ENCODE peak calls at places on chromosome 12, in four cellular contexts. V is activated naive CD8-positive, alpha-beta T cell treated with anti-CD3 and anti-CD28 coated beads, Interleukin-2, amount 10 ng/mL, durations not matched to agents 7 days and 5 days; D is Panc1; L is heart left ventricle. X is an unnamed sample.

GRCh38 chr12:20950248-20950647 is 139.7 kb downstream of the SLCO1B3 start:
- ATAC-seq in V (no peak), L (no peak), D (no peak), X (peak)

GRCh38 chr12:122871851-122872785 is 23.8 kb downstream of the VPS37B start:
- ATAC-seq in V (peak), L (peak), D (peak), X (peak)

GRCh38 chr12:124682425-124683329 is 115.3 kb upstream of the NCOR2 start:
- ATAC-seq in D (no peak), L (no peak), V (no peak), X (peak)

GRCh38 chr12:54475542-54475941 is 2.1 kb upstream of the GTSF1 start:
- ATAC-seq in V (no peak), D (no peak), L (no peak), X (no peak)

GRCh38 chr12:46702581-46703344 is 123.0 kb downstream of the SLC38A4 start:
- ATAC-seq in D (no peak), L (no peak), V (no peak), X (peak)

GRCh38 chr12:49568442-49568776 is 467 bp upstream of the MCRS1 start:
- ATAC-seq in D (peak), L (no peak), V (peak), X (no peak)

GRCh38 chr12:24730461-24730896 is 218.4 kb downstream of the BCAT1 start:
- ATAC-seq in L (no peak), V (no peak), D (no peak), X (no peak)

GRCh38 chr12:106027286-106027685 is 111.5 kb downstream of the NUAK1 start:
- ATAC-seq in L (no peak), V (no peak), D (no peak), X (no peak)

GRCh38 chr12:131829795-131830334 is 1.7 kb downstream of the MMP17 start:
- ATAC-seq in V (no peak), L (peak), D (peak), X (peak)

GRCh38 chr12:120674172-120674571 is 12.8 kb upstream of the MLEC start:
- ATAC-seq in D (no peak), V (no peak), L (no peak), X (no peak)

GRCh38 chr12:124921200-124922008 is 7.0 kb upstream of the UBC start:
- ATAC-seq in V (peak), D (peak), L (peak), X (no peak)

GRCh38 chr12:26571539-26571938 is 261.5 kb downstream of the ITPR2 start:
- ATAC-seq in L (no peak), V (no peak), D (no peak), X (no peak)

GRCh38 chr12:51245476-51246253 is 7.0 kb downstream of the DAZAP2 start:
- ATAC-seq in V (no peak), D (peak), L (no peak), X (no peak)

GRCh38 chr12:42261708-42262107 is 23.7 kb upstream of the YAF2 start:
- ATAC-seq in D (no peak), L (no peak), V (no peak), X (no peak)

GRCh38 chr12:50241178-50241577 is 42.1 kb downstream of the LIMA1 start:
- ATAC-seq in V (no peak), L (no peak), D (peak), X (no peak)

GRCh38 chr12:92141585-92142244 is 3.9 kb downstream of the BTG1 start:
- ATAC-seq in D (no peak), L (no peak), V (no peak), X (no peak)

GRCh38 chr12:24596768-24597388 is 352.0 kb downstream of the BCAT1 start:
- ATAC-seq in V (no peak), L (no peak), D (peak), X (no peak)

GRCh38 chr12:16346931-16347330 is 514 bp upstream of the MGST1 start:
- ATAC-seq in V (no peak), D (no peak), L (no peak), X (no peak)

GRCh38 chr12:85805654-85806053 is 30.6 kb downstream of the RASSF9 start:
- ATAC-seq in L (peak), D (no peak), V (no peak), X (peak)

GRCh38 chr12:132167610-132168310 is 23.5 kb downstream of the NOC4L start:
- ATAC-seq in V (no peak), L (no peak), D (no peak), X (no peak)

GRCh38 chr12:6700646-6701051 is at the start of gene PIANP:
- ATAC-seq in L (peak), D (peak), V (peak), X (peak)

GRCh38 chr12:21788089-21788983 is 13.8 kb upstream of the KCNJ8 start:
- ATAC-seq in D (no peak), V (no peak), L (no peak), X (no peak)